ENCODE peak calls at places on chromosomes 13 and 19, in ten cellular contexts. One of them, this sample, is unnamed.

GRCh38 chr19:14005381-14006084 is 587 bp downstream of the RFX1 start:
- DNase-seq in left lung: peak
- DNase-seq in Peyer's patch: peak
- DNase-seq in fibroblast of lung: peak
- DNase-seq in neural progenitor cell: peak
- DNase-seq in colonic mucosa: peak
- DNase-seq in spleen: peak
- DNase-seq in brain microvascular endothelial cell: peak
- DNase-seq in body of pancreas: peak
- DNase-seq in AG09309: no peak
- DNase-seq in this sample: no peak

GRCh38 chr19:1503089-1503924 is 9.5 kb downstream of the ADAMTSL5 start:
- DNase-seq in fibroblast of lung: no peak
- DNase-seq in Peyer's patch: peak
- DNase-seq in body of pancreas: peak
- DNase-seq in neural progenitor cell: peak
- DNase-seq in left lung: peak
- DNase-seq in spleen: no peak
- DNase-seq in colonic mucosa: peak
- DNase-seq in brain microvascular endothelial cell: peak
- DNase-seq in AG09309: no peak
- DNase-seq in this sample: no peak

GRCh38 chr13:60756306-60756705 is 359.3 kb downstream of the TDRD3 start:
- DNase-seq in brain microvascular endothelial cell: no peak
- DNase-seq in left lung: no peak
- DNase-seq in neural progenitor cell: peak
- DNase-seq in colonic mucosa: no peak
- DNase-seq in body of pancreas: no peak
- DNase-seq in spleen: no peak
- DNase-seq in AG09309: no peak
- DNase-seq in fibroblast of lung: peak
- DNase-seq in Peyer's patch: no peak
- DNase-seq in this sample: no peak

GRCh38 chr13:34352958-34353357 is 535.0 kb downstream of the RFC3 start:
- DNase-seq in fibroblast of lung: peak
- DNase-seq in colonic mucosa: no peak
- DNase-seq in brain microvascular endothelial cell: no peak
- DNase-seq in left lung: no peak
- DNase-seq in body of pancreas: no peak
- DNase-seq in AG09309: no peak
- DNase-seq in Peyer's patch: no peak
- DNase-seq in neural progenitor cell: no peak
- DNase-seq in spleen: no peak
- DNase-seq in this sample: no peak

GRCh38 chr13:26616126-26616525 is 58.6 kb downstream of the WASF3 start:
- DNase-seq in body of pancreas: no peak
- DNase-seq in brain microvascular endothelial cell: no peak
- DNase-seq in colonic mucosa: no peak
- DNase-seq in neural progenitor cell: no peak
- DNase-seq in fibroblast of lung: peak
- DNase-seq in spleen: no peak
- DNase-seq in AG09309: peak
- DNase-seq in Peyer's patch: no peak
- DNase-seq in left lung: no peak
- DNase-seq in this sample: peak

GRCh38 chr19:56637976-56638555 is 4.9 kb upstream of the SMIM17 start:
- DNase-seq in left lung: no peak
- DNase-seq in body of pancreas: peak
- DNase-seq in AG09309: peak
- DNase-seq in Peyer's patch: no peak
- DNase-seq in brain microvascular endothelial cell: peak
- DNase-seq in colonic mucosa: peak
- DNase-seq in neural progenitor cell: peak
- DNase-seq in spleen: no peak
- DNase-seq in fibroblast of lung: peak
- DNase-seq in this sample: peak

GRCh38 chr13:110405597-110406450 is 98.7 kb downstream of the COL4A2 start:
- DNase-seq in colonic mucosa: no peak
- DNase-seq in neural progenitor cell: no peak
- DNase-seq in Peyer's patch: no peak
- DNase-seq in left lung: no peak
- DNase-seq in brain microvascular endothelial cell: no peak
- DNase-seq in spleen: no peak
- DNase-seq in AG09309: no peak
- DNase-seq in body of pancreas: no peak
- DNase-seq in fibroblast of lung: peak
- DNase-seq in this sample: no peak

GRCh38 chr13:75895168-75895567 is 259.0 kb downstream of the LMO7 start:
- DNase-seq in brain microvascular endothelial cell: no peak
- DNase-seq in AG09309: no peak
- DNase-seq in spleen: no peak
- DNase-seq in Peyer's patch: no peak
- DNase-seq in neural progenitor cell: no peak
- DNase-seq in colonic mucosa: no peak
- DNase-seq in fibroblast of lung: no peak
- DNase-seq in body of pancreas: no peak
- DNase-seq in left lung: no peak
- DNase-seq in this sample: no peak

GRCh38 chr13:60009300-60010248 is 154.2 kb downstream of the DIAPH3 start:
- DNase-seq in body of pancreas: no peak
- DNase-seq in fibroblast of lung: no peak
- DNase-seq in left lung: no peak
- DNase-seq in AG09309: no peak
- DNase-seq in Peyer's patch: no peak
- DNase-seq in colonic mucosa: peak
- DNase-seq in spleen: no peak
- DNase-seq in neural progenitor cell: no peak
- DNase-seq in brain microvascular endothelial cell: no peak
- DNase-seq in this sample: no peak

GRCh38 chr19:28913626-28914025 is 299.3 kb downstream of the UQCRFS1 start:
- DNase-seq in fibroblast of lung: no peak
- DNase-seq in AG09309: no peak
- DNase-seq in body of pancreas: no peak
- DNase-seq in spleen: no peak
- DNase-seq in brain microvascular endothelial cell: no peak
- DNase-seq in Peyer's patch: no peak
- DNase-seq in colonic mucosa: no peak
- DNase-seq in left lung: no peak
- DNase-seq in neural progenitor cell: no peak
- DNase-seq in this sample: no peak

GRCh38 chr19:41174297-41174928 is 18.6 kb upstream of the CYP2S1 start:
- DNase-seq in fibroblast of lung: no peak
- DNase-seq in Peyer's patch: no peak
- DNase-seq in brain microvascular endothelial cell: no peak
- DNase-seq in spleen: no peak
- DNase-seq in neural progenitor cell: no peak
- DNase-seq in colonic mucosa: peak
- DNase-seq in left lung: no peak
- DNase-seq in body of pancreas: no peak
- DNase-seq in AG09309: no peak
- DNase-seq in this sample: no peak

GRCh38 chr13:50527612-50528509 is 315.6 kb downstream of the DLEU7 start:
- DNase-seq in body of pancreas: peak
- DNase-seq in AG09309: no peak
- DNase-seq in brain microvascular endothelial cell: no peak
- DNase-seq in Peyer's patch: no peak
- DNase-seq in neural progenitor cell: no peak
- DNase-seq in fibroblast of lung: no peak
- DNase-seq in left lung: no peak
- DNase-seq in spleen: no peak
- DNase-seq in colonic mucosa: no peak
- DNase-seq in this sample: no peak

GRCh38 chr19:53659292-53659691 is 27.5 kb downstream of the DPRX start:
- DNase-seq in body of pancreas: peak
- DNase-seq in spleen: no peak
- DNase-seq in Peyer's patch: no peak
- DNase-seq in colonic mucosa: no peak
- DNase-seq in neural progenitor cell: peak
- DNase-seq in brain microvascular endothelial cell: no peak
- DNase-seq in AG09309: no peak
- DNase-seq in fibroblast of lung: no peak
- DNase-seq in left lung: no peak
- DNase-seq in this sample: no peak

GRCh38 chr19:5138606-5139594 is 170.0 kb downstream of the KDM4B start:
- DNase-seq in left lung: peak
- DNase-seq in colonic mucosa: peak
- DNase-seq in fibroblast of lung: peak
- DNase-seq in body of pancreas: peak
- DNase-seq in AG09309: peak
- DNase-seq in brain microvascular endothelial cell: peak
- DNase-seq in Peyer's patch: peak
- DNase-seq in spleen: peak
- DNase-seq in neural progenitor cell: no peak
- DNase-seq in this sample: no peak

GRCh38 chr19:11736696-11737095 is 2.0 kb downstream of the ZNF823 start:
- DNase-seq in fibroblast of lung: peak
- DNase-seq in brain microvascular endothelial cell: peak
- DNase-seq in neural progenitor cell: no peak
- DNase-seq in left lung: no peak
- DNase-seq in spleen: no peak
- DNase-seq in colonic mucosa: peak
- DNase-seq in AG09309: no peak
- DNase-seq in body of pancreas: peak
- DNase-seq in Peyer's patch: no peak
- DNase-seq in this sample: no peak

GRCh38 chr19:8609210-8610040 is 1.1 kb downstream of the ADAMTS10 start:
- DNase-seq in neural progenitor cell: peak
- DNase-seq in AG09309: no peak
- DNase-seq in body of pancreas: peak
- DNase-seq in spleen: no peak
- DNase-seq in colonic mucosa: peak
- DNase-seq in left lung: peak
- DNase-seq in fibroblast of lung: peak
- DNase-seq in Peyer's patch: peak
- DNase-seq in brain microvascular endothelial cell: peak
- DNase-seq in this sample: no peak
- H3K4me3 ChIP-seq in neural progenitor cell: peak
- H3K4me3 ChIP-seq in AG09309: peak
- H3K4me3 ChIP-seq in body of pancreas: no peak
- H3K4me3 ChIP-seq in spleen: peak
- H3K4me3 ChIP-seq in colonic mucosa: peak
- H3K4me3 ChIP-seq in left lung: peak
- H3K4me3 ChIP-seq in fibroblast of lung: peak
- H3K4me3 ChIP-seq in Peyer's patch: peak
- H3K4me3 ChIP-seq in brain microvascular endothelial cell: peak
- H3K4me3 ChIP-seq in this sample: peak

DNA sequence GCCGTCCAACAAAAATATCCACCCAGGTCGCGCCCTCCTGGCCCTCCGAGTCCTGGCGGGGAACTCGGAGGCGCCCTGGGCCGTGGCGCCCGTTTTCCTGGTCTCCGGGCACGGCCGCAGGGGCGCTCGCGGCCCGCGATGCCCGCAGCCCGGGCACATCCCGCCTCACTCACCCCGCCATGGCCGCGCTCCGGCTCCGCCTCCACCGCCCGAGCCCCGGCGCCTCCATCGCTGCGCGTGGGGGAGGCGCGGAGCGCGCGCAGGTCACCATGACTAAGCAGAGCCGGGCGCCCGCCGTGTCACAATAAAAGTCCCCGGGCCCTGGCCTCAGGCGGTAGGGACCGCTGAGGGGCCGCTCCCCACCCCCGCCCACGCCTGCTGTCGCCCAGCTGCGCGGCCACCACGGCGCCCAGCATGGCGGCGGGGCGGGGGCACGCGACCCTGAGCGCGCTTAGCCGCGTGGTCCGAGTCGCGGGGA is 593 bp downstream of the KEAP1 start:
- DNase-seq in spleen: peak
- DNase-seq in left lung: peak
- DNase-seq in brain microvascular endothelial cell: peak
- DNase-seq in neural progenitor cell: peak
- DNase-seq in colonic mucosa: peak
- DNase-seq in Peyer's patch: peak
- DNase-seq in body of pancreas: peak
- DNase-seq in fibroblast of lung: peak
- DNase-seq in AG09309: peak
- DNase-seq in this sample: no peak
- TF ChIP-seq CTCF in spleen: peak
- TF ChIP-seq CTCF in left lung: no peak
- TF ChIP-seq CTCF in brain microvascular endothelial cell: no peak
- TF ChIP-seq CTCF in neural progenitor cell: peak
- TF ChIP-seq CTCF in colonic mucosa: no peak
- TF ChIP-seq CTCF in Peyer's patch: no peak
- TF ChIP-seq CTCF in body of pancreas: no peak
- TF ChIP-seq CTCF in fibroblast of lung: no peak
- TF ChIP-seq CTCF in AG09309: peak
- TF ChIP-seq CTCF in this sample: no peak

GRCh38 chr13:108096301-108096700 is 119.0 kb downstream of the LIG4 start:
- DNase-seq in brain microvascular endothelial cell: no peak
- DNase-seq in Peyer's patch: no peak
- DNase-seq in AG09309: no peak
- DNase-seq in left lung: no peak
- DNase-seq in neural progenitor cell: no peak
- DNase-seq in body of pancreas: no peak
- DNase-seq in fibroblast of lung: no peak
- DNase-seq in colonic mucosa: no peak
- DNase-seq in spleen: no peak
- DNase-seq in this sample: no peak

GRCh38 chr13:108093616-108094015 is 121.7 kb downstream of the LIG4 start:
- DNase-seq in body of pancreas: no peak
- DNase-seq in left lung: no peak
- DNase-seq in colonic mucosa: no peak
- DNase-seq in spleen: no peak
- DNase-seq in fibroblast of lung: no peak
- DNase-seq in AG09309: no peak
- DNase-seq in brain microvascular endothelial cell: no peak
- DNase-seq in neural progenitor cell: no peak
- DNase-seq in Peyer's patch: no peak
- DNase-seq in this sample: no peak

DNA sequence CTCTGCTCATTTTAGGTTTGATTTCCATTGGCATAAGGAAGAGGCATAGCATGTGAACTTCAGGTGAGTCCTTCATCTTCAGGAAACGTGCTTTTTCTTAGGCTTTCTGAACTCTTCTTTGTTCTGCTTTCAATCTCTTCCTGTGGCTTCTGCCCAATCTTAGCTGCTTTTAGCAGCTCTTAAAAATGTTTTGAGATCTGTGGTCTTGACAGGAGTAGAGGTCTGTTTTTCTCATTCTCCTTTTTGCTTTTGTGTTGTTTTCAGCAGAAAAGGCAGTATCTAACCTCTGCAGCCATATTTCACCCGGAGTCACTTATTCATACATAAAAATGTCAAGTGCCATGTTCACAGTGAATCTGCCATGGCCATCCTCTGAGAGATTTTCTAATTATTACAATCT is 120.3 kb downstream of the LIG4 start:
- DNase-seq in spleen: no peak
- DNase-seq in fibroblast of lung: no peak
- DNase-seq in AG09309: no peak
- DNase-seq in left lung: no peak
- DNase-seq in colonic mucosa: no peak
- DNase-seq in body of pancreas: no peak
- DNase-seq in Peyer's patch: no peak
- DNase-seq in brain microvascular endothelial cell: no peak
- DNase-seq in neural progenitor cell: no peak
- DNase-seq in this sample: no peak
- H3K4me3 ChIP-seq in spleen: no peak
- H3K4me3 ChIP-seq in fibroblast of lung: no peak
- H3K4me3 ChIP-seq in AG09309: no peak
- H3K4me3 ChIP-seq in left lung: no peak
- H3K4me3 ChIP-seq in colonic mucosa: no peak
- H3K4me3 ChIP-seq in body of pancreas: no peak
- H3K4me3 ChIP-seq in Peyer's patch: no peak
- H3K4me3 ChIP-seq in brain microvascular endothelial cell: no peak
- H3K4me3 ChIP-seq in neural progenitor cell: no peak
- H3K4me3 ChIP-seq in this sample: no peak

GRCh38 chr13:46728777-46729176 is 68.2 kb downstream of the ESD start:
- DNase-seq in left lung: no peak
- DNase-seq in neural progenitor cell: peak
- DNase-seq in fibroblast of lung: no peak
- DNase-seq in colonic mucosa: no peak
- DNase-seq in body of pancreas: no peak
- DNase-seq in brain microvascular endothelial cell: no peak
- DNase-seq in AG09309: no peak
- DNase-seq in Peyer's patch: no peak
- DNase-seq in spleen: no peak
- DNase-seq in this sample: no peak
- TF ChIP-seq CTCF in left lung: no peak
- TF ChIP-seq CTCF in neural progenitor cell: peak
- TF ChIP-seq CTCF in fibroblast of lung: no peak
- TF ChIP-seq CTCF in colonic mucosa: peak
- TF ChIP-seq CTCF in body of pancreas: no peak
- TF ChIP-seq CTCF in brain microvascular endothelial cell: peak
- TF ChIP-seq CTCF in AG09309: peak
- TF ChIP-seq CTCF in Peyer's patch: no peak
- TF ChIP-seq CTCF in spleen: peak
- TF ChIP-seq CTCF in this sample: no peak